ENCODE peak calls at places on chromosomes 3 and 15, in seven cellular contexts. G is H1, N is IMR-90, D is H9, V is mesenchymal stem cell, X is mesendoderm, F is trophoblast cell. O is an unnamed sample.

GRCh38 chr3:18440053-18440768 is 15.1 kb upstream of the SATB1 start:
- DNase-seq in G (no peak), N (peak), D (no peak), V (no peak), X (no peak), F (no peak), O (no peak)

GRCh38 chr3:195209836-195210551 is 61.0 kb downstream of the XXYLT1 start:
- DNase-seq in G (no peak), N (peak), D (no peak), V (peak), X (no peak), F (no peak), O (no peak)

GRCh38 chr3:127083778-127084355 is 101.0 kb downstream of the PLXNA1 start:
- DNase-seq in G (no peak), N (no peak), D (no peak), V (no peak), X (no peak), F (no peak), O (no peak)

GRCh38 chr15:37520882-37521281 is 413.6 kb upstream of the TMCO5A start:
- DNase-seq in G (no peak), N (no peak), D (no peak), V (no peak), X (no peak), F (no peak), O (no peak)

GRCh38 chr3:151003024-151003771 is 30.7 kb upstream of the CLRN1 start:
- DNase-seq in G (no peak), N (peak), D (no peak), V (peak), X (no peak), F (no peak), O (no peak)

GRCh38 chr3:66041116-66041515 is 2.4 kb upstream of the MAGI1 start:
- DNase-seq in G (no peak), N (peak), D (no peak), V (peak), X (no peak), F (no peak), O (no peak)

GRCh38 chr3:61864886-61865285 is 303.5 kb downstream of the PTPRG start:
- DNase-seq in G (no peak), N (no peak), D (no peak), V (no peak), X (no peak), F (no peak), O (no peak)

GRCh38 chr15:70820214-70820613 is 33.7 kb downstream of the LARP6 start:
- DNase-seq in G (no peak), N (no peak), D (no peak), V (no peak), X (no peak), F (no peak), O (no peak)

GRCh38 chr3:110774496-110775265 is 296.9 kb upstream of the NECTIN3 start:
- DNase-seq in G (no peak), N (peak), D (no peak), V (peak), X (no peak), F (no peak), O (no peak)

GRCh38 chr15:91214675-91215590 is 114.9 kb downstream of the SV2B start:
- DNase-seq in G (no peak), N (no peak), D (peak), V (no peak), X (no peak), F (no peak), O (no peak)

GRCh38 chr3:183975981-183976662 is 41.6 kb downstream of the ABCC5 start:
- DNase-seq in G (no peak), N (peak), D (no peak), V (peak), X (peak), F (no peak), O (no peak)

GRCh38 chr3:185308126-185308754 is 54.4 kb upstream of the EHHADH start:
- DNase-seq in G (peak), N (peak), D (peak), V (peak), X (peak), F (peak), O (peak)

GRCh38 chr15:36331531-36332275 is 247.7 kb upstream of the CDIN1 start:
- DNase-seq in G (no peak), N (no peak), D (no peak), V (peak), X (no peak), F (no peak), O (no peak)

GRCh38 chr3:179247289-179248020 is 3.5 kb downstream of the KCNMB3 start:
- DNase-seq in G (no peak), N (no peak), D (no peak), V (no peak), X (no peak), F (no peak), O (no peak)

GRCh38 chr15:94042163-94042954 is 189.0 kb upstream of the MCTP2 start:
- DNase-seq in G (no peak), N (peak), D (no peak), V (peak), X (no peak), F (no peak), O (no peak)

GRCh38 chr3:129577356-129577755 is 29.1 kb downstream of the PLXND1 start:
- DNase-seq in G (no peak), N (no peak), D (no peak), V (no peak), X (no peak), F (no peak), O (no peak)

GRCh38 chr3:178455264-178455663 is 81.0 kb upstream of the KCNMB2 start:
- DNase-seq in G (no peak), N (no peak), D (no peak), V (no peak), X (no peak), F (no peak), O (no peak)

GRCh38 chr15:31004220-31004733 is 12.8 kb upstream of the MTMR10 start:
- DNase-seq in G (no peak), N (no peak), D (peak), V (no peak), X (peak), F (no peak), O (no peak)

GRCh38 chr3:95705786-95706418 is 1108.5 kb upstream of the EPHA6 start:
- DNase-seq in G (no peak), N (no peak), D (no peak), V (peak), X (no peak), F (no peak), O (no peak)

GRCh38 chr3:194120789-194121770 is 14.9 kb upstream of the HES1 start:
- DNase-seq in G (no peak), N (no peak), D (no peak), V (no peak), X (no peak), F (no peak), O (no peak)

GRCh38 chr15:32053717-32054116 is 23.4 kb downstream of the CHRNA7 start:
- DNase-seq in G (no peak), N (no peak), D (no peak), V (no peak), X (no peak), F (no peak), O (no peak)

GRCh38 chr3:183185696-183186095 is 23.2 kb upstream of the LAMP3 start:
- DNase-seq in G (no peak), N (peak), D (no peak), V (peak), X (no peak), F (no peak), O (no peak)

GRCh38 chr15:99059010-99059981 is 45.6 kb upstream of the SYNM start:
- DNase-seq in G (peak), N (peak), D (peak), V (peak), X (peak), F (peak), O (peak)

GRCh38 chr3:100556656-100557310 is 52.6 kb upstream of the ADGRG7 start:
- DNase-seq in G (no peak), N (peak), D (no peak), V (peak), X (no peak), F (no peak), O (no peak)

GRCh38 chr15:47961401-47962090 is 159.2 kb upstream of the SLC24A5 start:
- DNase-seq in G (no peak), N (no peak), D (no peak), V (no peak), X (no peak), F (no peak), O (no peak)

GRCh38 chr3:181915556-181915955 is 203.8 kb downstream of the SOX2 start:
- DNase-seq in G (no peak), N (no peak), D (no peak), V (no peak), X (no peak), F (no peak), O (no peak)

GRCh38 chr15:68056097-68056865 is 2.2 kb downstream of the PIAS1 start:
- DNase-seq in G (no peak), N (no peak), D (no peak), V (no peak), X (no peak), F (no peak), O (no peak)

GRCh38 chr3:101849714-101850326 is 506 bp downstream of the NFKBIZ start:
- DNase-seq in G (no peak), N (no peak), D (peak), V (no peak), X (peak), F (no peak), O (peak)

GRCh38 chr3:52534281-52535183 is 875 bp upstream of the NT5DC2 start:
- DNase-seq in G (no peak), N (peak), D (peak), V (no peak), X (peak), F (peak), O (no peak)

GRCh38 chr3:196169836-196170240 is 41.4 kb downstream of the ZDHHC19 start:
- DNase-seq in G (no peak), N (no peak), D (no peak), V (no peak), X (no peak), F (peak), O (no peak)

GRCh38 chr3:17833786-17834559 is 91.5 kb upstream of the TBC1D5 start:
- DNase-seq in G (no peak), N (no peak), D (no peak), V (no peak), X (peak), F (peak), O (no peak)

GRCh38 chr3:130658666-130659065 is 88.0 kb downstream of the PIK3R4 start:
- DNase-seq in G (no peak), N (peak), D (no peak), V (peak), X (peak), F (no peak), O (no peak)

GRCh38 chr3:5317572-5317971 is 130.1 kb downstream of the EDEM1 start:
- DNase-seq in G (no peak), N (peak), D (no peak), V (peak), X (no peak), F (no peak), O (no peak)
- H2BK120ac ChIP-seq in G (no peak), N (no peak), D (no peak), V (no peak), X (no peak), F (no peak), O (no peak)

GRCh38 chr3:55469957-55470526 is 17.1 kb downstream of the WNT5A start:
- DNase-seq in G (no peak), N (no peak), D (no peak), V (no peak), X (no peak), F (no peak), O (no peak)

GRCh38 chr3:55467099-55467498 is 20.0 kb downstream of the WNT5A start:
- DNase-seq in G (no peak), N (peak), D (no peak), V (peak), X (no peak), F (no peak), O (no peak)

GRCh38 chr3:55468251-55468650 is 18.9 kb downstream of the WNT5A start:
- DNase-seq in G (no peak), N (peak), D (no peak), V (peak), X (no peak), F (peak), O (no peak)

GRCh38 chr3:55471084-55471483 is 16.0 kb downstream of the WNT5A start:
- DNase-seq in G (no peak), N (no peak), D (no peak), V (no peak), X (no peak), F (no peak), O (no peak)

DNA sequence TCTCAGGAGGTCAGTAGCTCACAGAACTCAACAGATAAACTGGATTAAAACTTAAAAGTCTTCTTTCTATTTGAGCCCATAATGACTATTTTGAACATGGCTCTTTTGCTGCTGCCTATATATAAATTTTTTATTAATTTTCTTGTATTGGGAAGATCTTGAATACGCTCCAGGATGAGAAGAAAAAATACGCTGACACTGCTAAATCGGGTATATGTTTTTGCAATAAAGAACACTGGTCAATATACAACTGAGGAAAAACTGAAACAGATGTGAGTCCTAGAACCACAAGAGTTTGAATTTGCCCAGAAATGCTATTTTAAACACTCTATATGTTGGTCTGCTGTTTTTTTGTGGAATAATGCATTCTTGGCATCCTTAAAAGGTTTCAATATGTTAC is 20.6 kb downstream of the WNT5A start:
- DNase-seq in G (no peak), N (no peak), D (no peak), V (no peak), X (no peak), F (no peak), O (no peak)
- H2BK120ac ChIP-seq in G (no peak), N (peak), D (no peak), V (no peak), X (no peak), F (no peak), O (no peak)

GRCh38 chr3:157463819-157464218 is 27.2 kb downstream of the PTX3 start:
- DNase-seq in G (no peak), N (peak), D (no peak), V (no peak), X (no peak), F (no peak), O (no peak)
- H2BK120ac ChIP-seq in G (no peak), N (peak), D (no peak), V (no peak), X (no peak), F (no peak), O (no peak)

DNA sequence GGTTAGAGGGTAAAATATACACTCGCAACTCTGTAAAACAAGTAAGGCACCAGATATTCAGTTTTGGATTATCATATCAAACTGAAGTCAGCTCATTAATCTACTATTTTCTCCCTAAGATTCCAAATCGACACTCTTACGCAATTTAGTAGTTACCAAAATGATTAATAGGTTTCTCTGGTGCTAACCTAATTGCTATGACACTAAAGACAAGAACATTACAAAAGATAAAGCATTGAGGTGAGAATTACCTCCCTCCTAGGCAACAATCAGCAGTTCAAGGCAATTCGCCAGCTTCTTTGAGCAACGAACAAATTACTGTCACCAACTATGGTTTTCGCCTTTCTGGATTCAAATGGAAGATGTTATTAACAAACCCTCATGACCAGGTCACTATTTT is 1305.0 kb downstream of the ROBO2 start:
- DNase-seq in G (no peak), N (no peak), D (no peak), V (no peak), X (peak), F (no peak), O (no peak)
- H2BK120ac ChIP-seq in G (peak), N (no peak), D (no peak), V (no peak), X (no peak), F (no peak), O (no peak)

GRCh38 chr15:64249406-64249805 is 86.6 kb upstream of the PPIB start:
- DNase-seq in G (no peak), N (no peak), D (no peak), V (no peak), X (no peak), F (no peak), O (no peak)

GRCh38 chr15:64251121-64251520 is 88.3 kb upstream of the PPIB start:
- DNase-seq in G (no peak), N (peak), D (no peak), V (peak), X (no peak), F (no peak), O (no peak)

GRCh38 chr15:64249842-64250575 is 87.2 kb upstream of the PPIB start:
- DNase-seq in G (no peak), N (peak), D (no peak), V (no peak), X (no peak), F (no peak), O (no peak)

GRCh38 chr15:64247906-64248541 is 85.2 kb upstream of the PPIB start:
- DNase-seq in G (peak), N (peak), D (peak), V (peak), X (peak), F (peak), O (peak)

GRCh38 chr15:64251658-64252057 is 88.8 kb upstream of the PPIB start:
- DNase-seq in G (no peak), N (no peak), D (no peak), V (no peak), X (no peak), F (no peak), O (no peak)
- H2BK120ac ChIP-seq in G (no peak), N (no peak), D (no peak), V (no peak), X (no peak), F (no peak), O (no peak)

GRCh38 chr3:143035466-143036214 is 34.3 kb downstream of the U2SURP start:
- DNase-seq in G (no peak), N (peak), D (no peak), V (peak), X (no peak), F (no peak), O (no peak)
- H2BK120ac ChIP-seq in G (no peak), N (no peak), D (no peak), V (no peak), X (no peak), F (no peak), O (no peak)

GRCh38 chr3:115423170-115423569 is 200.1 kb upstream of the GAP43 start:
- DNase-seq in G (no peak), N (no peak), D (no peak), V (peak), X (no peak), F (no peak), O (no peak)

GRCh38 chr3:115415246-115415645 is 208.1 kb upstream of the GAP43 start:
- DNase-seq in G (no peak), N (no peak), D (no peak), V (no peak), X (no peak), F (no peak), O (no peak)

GRCh38 chr3:115418583-115418982 is 204.7 kb upstream of the GAP43 start:
- DNase-seq in G (no peak), N (no peak), D (no peak), V (no peak), X (peak), F (no peak), O (no peak)

DNA sequence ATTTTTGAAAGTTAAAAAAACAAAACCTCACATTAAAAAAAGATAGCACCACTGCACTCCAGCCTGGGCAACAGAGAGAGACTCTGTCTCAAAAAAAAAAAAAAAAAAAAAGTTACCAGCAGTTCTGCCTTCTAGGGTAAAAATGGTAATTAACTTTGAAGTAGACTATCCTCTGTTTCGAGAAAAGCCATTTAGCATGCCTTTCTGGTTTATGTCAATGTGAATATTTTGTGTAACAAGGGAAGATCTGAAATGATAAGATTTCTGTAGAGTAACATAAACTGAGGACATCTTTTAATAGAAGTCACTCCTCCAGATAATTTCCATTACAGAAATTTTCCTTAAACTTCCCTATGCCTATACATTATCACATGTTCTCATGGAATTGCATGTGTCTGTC is 203.2 kb upstream of the GAP43 start:
- DNase-seq in G (no peak), N (no peak), D (no peak), V (no peak), X (no peak), F (no peak), O (no peak)
- H2BK120ac ChIP-seq in G (no peak), N (no peak), D (no peak), V (no peak), X (no peak), F (no peak), O (no peak)

DNA sequence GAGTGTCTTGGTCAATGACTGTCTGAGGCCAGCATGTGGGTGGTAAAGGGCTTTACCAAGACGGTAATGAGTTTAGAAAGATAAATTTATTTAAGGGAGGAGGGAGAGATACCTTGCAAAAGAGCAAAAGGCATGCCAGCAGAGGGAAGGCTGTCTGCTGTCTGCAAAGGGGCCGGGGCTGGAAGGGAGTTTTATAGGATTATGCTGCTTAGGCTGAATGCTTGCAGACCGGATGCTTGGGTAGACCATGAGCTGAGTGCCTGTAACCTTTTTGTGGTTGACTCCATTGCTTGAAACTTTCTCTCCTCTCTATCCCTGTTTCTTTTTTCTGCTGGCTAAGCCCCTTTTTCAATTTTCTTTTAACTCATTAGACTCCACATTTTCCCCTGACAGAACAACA is 1543.0 kb downstream of the OTOL1 start:
- DNase-seq in G (no peak), N (no peak), D (no peak), V (no peak), X (peak), F (no peak), O (no peak)
- H2BK120ac ChIP-seq in G (no peak), N (no peak), D (no peak), V (no peak), X (no peak), F (no peak), O (no peak)

O was measured in neuronal stem cell.